ENCODE peak calls at places on chromosomes 13 and 19, in eight cellular contexts. One of them, this sample, is unnamed.
A peak's percentile ranks its signal among the peaks of the same experiment; 100 is the strongest.

GRCh38 chr19:39236527-39236926 is 8.3 kb downstream of the IFNL3 start:
- DNase-seq in stimulated activated CD4-positive, alpha-beta T cell treated with anti-CD3 and anti-CD28 coated beads, Interleukin-1b, Interleukin-23, amount 100 ng/mL, for 24 hours: no peak
- DNase-seq in T-helper 17 cell: no peak
- DNase-seq in activated CD4-positive, alpha-beta T cell treated with anti-CD3 and anti-CD28 coated beads for 48 hours: peak; percentile 11
- DNase-seq in GM23248: no peak
- DNase-seq in immature natural killer cell: peak; percentile 23
- DNase-seq in cardiac muscle cell: no peak
- DNase-seq in RWPE1: no peak
- DNase-seq in this sample: no peak

GRCh38 chr13:25633108-25633507 is 261.3 kb downstream of the ATP8A2 start:
- DNase-seq in activated CD4-positive, alpha-beta T cell treated with anti-CD3 and anti-CD28 coated beads for 48 hours: no peak
- DNase-seq in stimulated activated CD4-positive, alpha-beta T cell treated with anti-CD3 and anti-CD28 coated beads, Interleukin-1b, Interleukin-23, amount 100 ng/mL, for 24 hours: no peak
- DNase-seq in immature natural killer cell: no peak
- DNase-seq in GM23248: no peak
- DNase-seq in RWPE1: no peak
- DNase-seq in cardiac muscle cell: no peak
- DNase-seq in T-helper 17 cell: no peak
- DNase-seq in this sample: no peak

GRCh38 chr13:113452942-113453901 is at the start of gene ADPRHL1:
- DNase-seq in stimulated activated CD4-positive, alpha-beta T cell treated with anti-CD3 and anti-CD28 coated beads, Interleukin-1b, Interleukin-23, amount 100 ng/mL, for 24 hours: no peak
- DNase-seq in GM23248: peak; percentile 49
- DNase-seq in RWPE1: no peak
- DNase-seq in T-helper 17 cell: no peak
- DNase-seq in immature natural killer cell: no peak
- DNase-seq in cardiac muscle cell: peak; percentile 56
- DNase-seq in activated CD4-positive, alpha-beta T cell treated with anti-CD3 and anti-CD28 coated beads for 48 hours: no peak
- DNase-seq in this sample: no peak

GRCh38 chr19:33047422-33047821 is 17.3 kb downstream of the RHPN2 start:
- DNase-seq in T-helper 17 cell: no peak
- DNase-seq in GM23248: no peak
- DNase-seq in activated CD4-positive, alpha-beta T cell treated with anti-CD3 and anti-CD28 coated beads for 48 hours: no peak
- DNase-seq in cardiac muscle cell: peak; percentile 9
- DNase-seq in stimulated activated CD4-positive, alpha-beta T cell treated with anti-CD3 and anti-CD28 coated beads, Interleukin-1b, Interleukin-23, amount 100 ng/mL, for 24 hours: no peak
- DNase-seq in RWPE1: peak; percentile 92
- DNase-seq in immature natural killer cell: no peak
- DNase-seq in this sample: no peak

GRCh38 chr19:10316229-10317044 is 622 bp upstream of the FDX2 start:
- DNase-seq in T-helper 17 cell: no peak
- DNase-seq in activated CD4-positive, alpha-beta T cell treated with anti-CD3 and anti-CD28 coated beads for 48 hours: no peak
- DNase-seq in immature natural killer cell: no peak
- DNase-seq in cardiac muscle cell: no peak
- DNase-seq in RWPE1: no peak
- DNase-seq in GM23248: no peak
- DNase-seq in stimulated activated CD4-positive, alpha-beta T cell treated with anti-CD3 and anti-CD28 coated beads, Interleukin-1b, Interleukin-23, amount 100 ng/mL, for 24 hours: no peak
- DNase-seq in this sample: no peak

GRCh38 chr13:46605824-46606554 is 53.0 kb downstream of the LRCH1 start:
- DNase-seq in RWPE1: no peak
- DNase-seq in GM23248: no peak
- DNase-seq in immature natural killer cell: no peak
- DNase-seq in stimulated activated CD4-positive, alpha-beta T cell treated with anti-CD3 and anti-CD28 coated beads, Interleukin-1b, Interleukin-23, amount 100 ng/mL, for 24 hours: no peak
- DNase-seq in activated CD4-positive, alpha-beta T cell treated with anti-CD3 and anti-CD28 coated beads for 48 hours: no peak
- DNase-seq in T-helper 17 cell: no peak
- DNase-seq in cardiac muscle cell: no peak
- DNase-seq in this sample: no peak

GRCh38 chr13:29162638-29163037 is 342.5 kb downstream of the MTUS2 start:
- DNase-seq in stimulated activated CD4-positive, alpha-beta T cell treated with anti-CD3 and anti-CD28 coated beads, Interleukin-1b, Interleukin-23, amount 100 ng/mL, for 24 hours: no peak
- DNase-seq in cardiac muscle cell: no peak
- DNase-seq in immature natural killer cell: no peak
- DNase-seq in activated CD4-positive, alpha-beta T cell treated with anti-CD3 and anti-CD28 coated beads for 48 hours: no peak
- DNase-seq in GM23248: peak; percentile 56
- DNase-seq in RWPE1: no peak
- DNase-seq in T-helper 17 cell: no peak
- DNase-seq in this sample: no peak

GRCh38 chr19:31346184-31346583 is 3.1 kb downstream of the TSHZ3 start:
- DNase-seq in RWPE1: no peak
- DNase-seq in cardiac muscle cell: no peak
- DNase-seq in activated CD4-positive, alpha-beta T cell treated with anti-CD3 and anti-CD28 coated beads for 48 hours: no peak
- DNase-seq in T-helper 17 cell: no peak
- DNase-seq in stimulated activated CD4-positive, alpha-beta T cell treated with anti-CD3 and anti-CD28 coated beads, Interleukin-1b, Interleukin-23, amount 100 ng/mL, for 24 hours: no peak
- DNase-seq in GM23248: no peak
- DNase-seq in immature natural killer cell: no peak
- DNase-seq in this sample: no peak

GRCh38 chr13:42334329-42334706 is 62.4 kb downstream of the AKAP11 start:
- DNase-seq in GM23248: no peak
- DNase-seq in immature natural killer cell: no peak
- DNase-seq in RWPE1: no peak
- DNase-seq in stimulated activated CD4-positive, alpha-beta T cell treated with anti-CD3 and anti-CD28 coated beads, Interleukin-1b, Interleukin-23, amount 100 ng/mL, for 24 hours: no peak
- DNase-seq in T-helper 17 cell: no peak
- DNase-seq in cardiac muscle cell: no peak
- DNase-seq in activated CD4-positive, alpha-beta T cell treated with anti-CD3 and anti-CD28 coated beads for 48 hours: peak; percentile 29
- DNase-seq in this sample: no peak

GRCh38 chr13:59493436-59493965 is 670.2 kb downstream of the DIAPH3 start:
- DNase-seq in immature natural killer cell: no peak
- DNase-seq in activated CD4-positive, alpha-beta T cell treated with anti-CD3 and anti-CD28 coated beads for 48 hours: no peak
- DNase-seq in GM23248: no peak
- DNase-seq in T-helper 17 cell: no peak
- DNase-seq in RWPE1: no peak
- DNase-seq in cardiac muscle cell: no peak
- DNase-seq in stimulated activated CD4-positive, alpha-beta T cell treated with anti-CD3 and anti-CD28 coated beads, Interleukin-1b, Interleukin-23, amount 100 ng/mL, for 24 hours: no peak
- DNase-seq in this sample: no peak

GRCh38 chr19:2326699-2327360 is 1.6 kb downstream of the LSM7 start:
- DNase-seq in stimulated activated CD4-positive, alpha-beta T cell treated with anti-CD3 and anti-CD28 coated beads, Interleukin-1b, Interleukin-23, amount 100 ng/mL, for 24 hours: no peak
- DNase-seq in activated CD4-positive, alpha-beta T cell treated with anti-CD3 and anti-CD28 coated beads for 48 hours: no peak
- DNase-seq in RWPE1: no peak
- DNase-seq in T-helper 17 cell: no peak
- DNase-seq in immature natural killer cell: no peak
- DNase-seq in cardiac muscle cell: no peak
- DNase-seq in GM23248: peak; percentile 20
- DNase-seq in this sample: no peak

GRCh38 chr13:38202730-38203129 is 146.9 kb upstream of the UFM1 start:
- DNase-seq in cardiac muscle cell: no peak
- DNase-seq in RWPE1: peak; percentile 17
- DNase-seq in activated CD4-positive, alpha-beta T cell treated with anti-CD3 and anti-CD28 coated beads for 48 hours: peak; percentile 7
- DNase-seq in stimulated activated CD4-positive, alpha-beta T cell treated with anti-CD3 and anti-CD28 coated beads, Interleukin-1b, Interleukin-23, amount 100 ng/mL, for 24 hours: no peak
- DNase-seq in GM23248: peak; percentile 66
- DNase-seq in immature natural killer cell: no peak
- DNase-seq in T-helper 17 cell: no peak
- DNase-seq in this sample: no peak

GRCh38 chr19:4524808-4525562 is 6.7 kb upstream of the PLIN4 start:
- DNase-seq in activated CD4-positive, alpha-beta T cell treated with anti-CD3 and anti-CD28 coated beads for 48 hours: peak; percentile 85
- DNase-seq in immature natural killer cell: peak; percentile 49
- DNase-seq in stimulated activated CD4-positive, alpha-beta T cell treated with anti-CD3 and anti-CD28 coated beads, Interleukin-1b, Interleukin-23, amount 100 ng/mL, for 24 hours: peak; percentile 47
- DNase-seq in cardiac muscle cell: peak; percentile 53
- DNase-seq in T-helper 17 cell: peak; percentile 64
- DNase-seq in RWPE1: peak; percentile 49
- DNase-seq in GM23248: peak; percentile 52
- DNase-seq in this sample: peak; percentile 36

GRCh38 chr19:2210987-2211740 is 25.0 kb downstream of the PLEKHJ1 start:
- DNase-seq in GM23248: no peak
- DNase-seq in stimulated activated CD4-positive, alpha-beta T cell treated with anti-CD3 and anti-CD28 coated beads, Interleukin-1b, Interleukin-23, amount 100 ng/mL, for 24 hours: no peak
- DNase-seq in activated CD4-positive, alpha-beta T cell treated with anti-CD3 and anti-CD28 coated beads for 48 hours: no peak
- DNase-seq in RWPE1: no peak
- DNase-seq in immature natural killer cell: no peak
- DNase-seq in cardiac muscle cell: no peak
- DNase-seq in T-helper 17 cell: no peak
- DNase-seq in this sample: no peak

GRCh38 chr13:29576581-29576980 is 18.9 kb downstream of the SLC7A1 start:
- DNase-seq in cardiac muscle cell: no peak
- DNase-seq in immature natural killer cell: no peak
- DNase-seq in GM23248: no peak
- DNase-seq in T-helper 17 cell: no peak
- DNase-seq in RWPE1: no peak
- DNase-seq in stimulated activated CD4-positive, alpha-beta T cell treated with anti-CD3 and anti-CD28 coated beads, Interleukin-1b, Interleukin-23, amount 100 ng/mL, for 24 hours: no peak
- DNase-seq in activated CD4-positive, alpha-beta T cell treated with anti-CD3 and anti-CD28 coated beads for 48 hours: no peak
- DNase-seq in this sample: no peak

GRCh38 chr19:4375164-4375619 is 25.2 kb downstream of the SH3GL1 start:
- DNase-seq in stimulated activated CD4-positive, alpha-beta T cell treated with anti-CD3 and anti-CD28 coated beads, Interleukin-1b, Interleukin-23, amount 100 ng/mL, for 24 hours: no peak
- DNase-seq in RWPE1: peak; percentile 72
- DNase-seq in cardiac muscle cell: peak; percentile 44
- DNase-seq in T-helper 17 cell: no peak
- DNase-seq in GM23248: no peak
- DNase-seq in immature natural killer cell: no peak
- DNase-seq in activated CD4-positive, alpha-beta T cell treated with anti-CD3 and anti-CD28 coated beads for 48 hours: no peak
- DNase-seq in this sample: no peak

GRCh38 chr13:25253702-25254101 is 33.6 kb downstream of the MTMR6 start:
- DNase-seq in T-helper 17 cell: no peak
- DNase-seq in cardiac muscle cell: no peak
- DNase-seq in immature natural killer cell: no peak
- DNase-seq in stimulated activated CD4-positive, alpha-beta T cell treated with anti-CD3 and anti-CD28 coated beads, Interleukin-1b, Interleukin-23, amount 100 ng/mL, for 24 hours: no peak
- DNase-seq in RWPE1: no peak
- DNase-seq in activated CD4-positive, alpha-beta T cell treated with anti-CD3 and anti-CD28 coated beads for 48 hours: no peak
- DNase-seq in GM23248: peak; percentile 70
- DNase-seq in this sample: no peak

GRCh38 chr19:7942981-7943443 is 454 bp downstream of the TIMM44 start:
- DNase-seq in cardiac muscle cell: no peak
- DNase-seq in stimulated activated CD4-positive, alpha-beta T cell treated with anti-CD3 and anti-CD28 coated beads, Interleukin-1b, Interleukin-23, amount 100 ng/mL, for 24 hours: no peak
- DNase-seq in immature natural killer cell: no peak
- DNase-seq in RWPE1: no peak
- DNase-seq in GM23248: peak; percentile 50
- DNase-seq in T-helper 17 cell: no peak
- DNase-seq in activated CD4-positive, alpha-beta T cell treated with anti-CD3 and anti-CD28 coated beads for 48 hours: no peak
- DNase-seq in this sample: no peak

GRCh38 chr19:29560313-29561075 is 34.7 kb downstream of the VSTM2B start:
- DNase-seq in T-helper 17 cell: no peak
- DNase-seq in RWPE1: no peak
- DNase-seq in stimulated activated CD4-positive, alpha-beta T cell treated with anti-CD3 and anti-CD28 coated beads, Interleukin-1b, Interleukin-23, amount 100 ng/mL, for 24 hours: no peak
- DNase-seq in cardiac muscle cell: no peak
- DNase-seq in activated CD4-positive, alpha-beta T cell treated with anti-CD3 and anti-CD28 coated beads for 48 hours: no peak
- DNase-seq in GM23248: no peak
- DNase-seq in immature natural killer cell: no peak
- DNase-seq in this sample: no peak

GRCh38 chr19:49061445-49061844 is 3.2 kb downstream of the NTF4 start:
- DNase-seq in stimulated activated CD4-positive, alpha-beta T cell treated with anti-CD3 and anti-CD28 coated beads, Interleukin-1b, Interleukin-23, amount 100 ng/mL, for 24 hours: no peak
- DNase-seq in cardiac muscle cell: no peak
- DNase-seq in immature natural killer cell: no peak
- DNase-seq in GM23248: no peak
- DNase-seq in activated CD4-positive, alpha-beta T cell treated with anti-CD3 and anti-CD28 coated beads for 48 hours: no peak
- DNase-seq in T-helper 17 cell: no peak
- DNase-seq in RWPE1: no peak
- DNase-seq in this sample: no peak

GRCh38 chr13:39968646-39969475 is 313.4 kb downstream of the COG6 start:
- DNase-seq in cardiac muscle cell: no peak
- DNase-seq in activated CD4-positive, alpha-beta T cell treated with anti-CD3 and anti-CD28 coated beads for 48 hours: no peak
- DNase-seq in RWPE1: no peak
- DNase-seq in stimulated activated CD4-positive, alpha-beta T cell treated with anti-CD3 and anti-CD28 coated beads, Interleukin-1b, Interleukin-23, amount 100 ng/mL, for 24 hours: no peak
- DNase-seq in immature natural killer cell: no peak
- DNase-seq in T-helper 17 cell: no peak
- DNase-seq in GM23248: no peak
- DNase-seq in this sample: no peak

GRCh38 chr19:17860993-17861360 is 1.3 kb downstream of the RPL18A start:
- DNase-seq in cardiac muscle cell: no peak
- DNase-seq in immature natural killer cell: no peak
- DNase-seq in GM23248: peak; percentile 43
- DNase-seq in stimulated activated CD4-positive, alpha-beta T cell treated with anti-CD3 and anti-CD28 coated beads, Interleukin-1b, Interleukin-23, amount 100 ng/mL, for 24 hours: no peak
- DNase-seq in RWPE1: no peak
- DNase-seq in T-helper 17 cell: no peak
- DNase-seq in activated CD4-positive, alpha-beta T cell treated with anti-CD3 and anti-CD28 coated beads for 48 hours: no peak
- DNase-seq in this sample: no peak

GRCh38 chr13:80340643-80341097 is 256 bp downstream of the SPRY2 start:
- DNase-seq in activated CD4-positive, alpha-beta T cell treated with anti-CD3 and anti-CD28 coated beads for 48 hours: peak; percentile 9
- DNase-seq in immature natural killer cell: no peak
- DNase-seq in cardiac muscle cell: no peak
- DNase-seq in T-helper 17 cell: no peak
- DNase-seq in RWPE1: peak; percentile 11
- DNase-seq in GM23248: peak; percentile 79
- DNase-seq in stimulated activated CD4-positive, alpha-beta T cell treated with anti-CD3 and anti-CD28 coated beads, Interleukin-1b, Interleukin-23, amount 100 ng/mL, for 24 hours: no peak
- DNase-seq in this sample: no peak

GRCh38 chr19:32437096-32437495 is 31.5 kb downstream of the DPY19L3 start:
- DNase-seq in activated CD4-positive, alpha-beta T cell treated with anti-CD3 and anti-CD28 coated beads for 48 hours: no peak
- DNase-seq in T-helper 17 cell: no peak
- DNase-seq in stimulated activated CD4-positive, alpha-beta T cell treated with anti-CD3 and anti-CD28 coated beads, Interleukin-1b, Interleukin-23, amount 100 ng/mL, for 24 hours: no peak
- DNase-seq in GM23248: no peak
- DNase-seq in immature natural killer cell: no peak
- DNase-seq in cardiac muscle cell: no peak
- DNase-seq in RWPE1: no peak
- DNase-seq in this sample: no peak

GRCh38 chr13:81487151-81487550 is 1146.2 kb upstream of the SPRY2 start:
- DNase-seq in T-helper 17 cell: no peak
- DNase-seq in RWPE1: no peak
- DNase-seq in activated CD4-positive, alpha-beta T cell treated with anti-CD3 and anti-CD28 coated beads for 48 hours: no peak
- DNase-seq in cardiac muscle cell: peak; percentile 68
- DNase-seq in immature natural killer cell: no peak
- DNase-seq in GM23248: no peak
- DNase-seq in stimulated activated CD4-positive, alpha-beta T cell treated with anti-CD3 and anti-CD28 coated beads, Interleukin-1b, Interleukin-23, amount 100 ng/mL, for 24 hours: no peak
- DNase-seq in this sample: no peak

GRCh38 chr19:40283414-40284250 is 1.5 kb downstream of the AKT2 start:
- DNase-seq in activated CD4-positive, alpha-beta T cell treated with anti-CD3 and anti-CD28 coated beads for 48 hours: no peak
- DNase-seq in RWPE1: no peak
- DNase-seq in immature natural killer cell: no peak
- DNase-seq in T-helper 17 cell: no peak
- DNase-seq in stimulated activated CD4-positive, alpha-beta T cell treated with anti-CD3 and anti-CD28 coated beads, Interleukin-1b, Interleukin-23, amount 100 ng/mL, for 24 hours: no peak
- DNase-seq in GM23248: peak; percentile 29
- DNase-seq in cardiac muscle cell: no peak
- DNase-seq in this sample: no peak

GRCh38 chr19:13089139-13089856 is 13.4 kb downstream of the LYL1 start:
- DNase-seq in stimulated activated CD4-positive, alpha-beta T cell treated with anti-CD3 and anti-CD28 coated beads, Interleukin-1b, Interleukin-23, amount 100 ng/mL, for 24 hours: no peak
- DNase-seq in RWPE1: peak; percentile 51
- DNase-seq in activated CD4-positive, alpha-beta T cell treated with anti-CD3 and anti-CD28 coated beads for 48 hours: peak; percentile 62
- DNase-seq in T-helper 17 cell: no peak
- DNase-seq in GM23248: peak; percentile 69
- DNase-seq in immature natural killer cell: no peak
- DNase-seq in cardiac muscle cell: no peak
- DNase-seq in this sample: no peak